ENCODE peak calls at places on chromosomes 4 and X, in four cellular contexts. B is upper lobe of left lung; S is CD8-positive, alpha-beta T cell; H is psoas muscle. R is an unnamed sample. For H3K27me3 and H3K4me1, the result is how much of the 10 kb centered on the place peaks cover.

GRCh38 chrX:7316887-7317286 is 168.9 kb upstream of the PUDP start:
- DNase-seq in B (no peak), H (no peak), S (no peak), R (no peak)

GRCh38 chr4:189021831-189022230 is 882.6 kb downstream of the TRIML1 start:
- DNase-seq in B (no peak), H (no peak), S (no peak), R (no peak)

GRCh38 chr4:184041156-184041555 is 136.0 kb downstream of the STOX2 start:
- DNase-seq in B (no peak), H (no peak), S (no peak), R (no peak)

GRCh38 chrX:47234583-47234982 is 1.8 kb downstream of the USP11 start:
- DNase-seq in S (no peak), H (no peak), B (no peak), R (no peak)

GRCh38 chr4:20684852-20685763 is 15.2 kb upstream of the PACRGL start:
- DNase-seq in B (no peak), S (no peak), H (no peak), R (no peak)

GRCh38 chr4:175560628-175561027 is 251.4 kb downstream of the GPM6A start:
- DNase-seq in B (no peak), H (no peak), S (no peak), R (no peak)

GRCh38 chr4:153520871-153521329 is 54.7 kb downstream of the TMEM131L start:
- DNase-seq in H (no peak), S (no peak), B (no peak), R (no peak)

GRCh38 chr4:38574559-38575333 is 89.3 kb upstream of the KLF3 start:
- DNase-seq in S (no peak), H (peak), B (peak), R (peak)

GRCh38 chr4:87832669-87833068 is at the start of gene MEPE:
- DNase-seq in B (no peak), H (no peak), S (no peak), R (no peak)

GRCh38 chr4:121692261-121692660 is 4.5 kb downstream of the ANXA5 start:
- DNase-seq in B (no peak), S (no peak), H (no peak), R (no peak)

GRCh38 chr4:25308761-25309160 is 3.8 kb upstream of the ZCCHC4 start:
- DNase-seq in B (no peak), H (no peak), S (no peak), R (no peak)

GRCh38 chrX:17025903-17026302 is 79.4 kb downstream of the REPS2 start:
- DNase-seq in H (no peak), S (no peak), B (no peak), R (no peak)
- H3K27me3 ChIP-seq in H (under half), S (under half), B (under half), R (under half)

DNA sequence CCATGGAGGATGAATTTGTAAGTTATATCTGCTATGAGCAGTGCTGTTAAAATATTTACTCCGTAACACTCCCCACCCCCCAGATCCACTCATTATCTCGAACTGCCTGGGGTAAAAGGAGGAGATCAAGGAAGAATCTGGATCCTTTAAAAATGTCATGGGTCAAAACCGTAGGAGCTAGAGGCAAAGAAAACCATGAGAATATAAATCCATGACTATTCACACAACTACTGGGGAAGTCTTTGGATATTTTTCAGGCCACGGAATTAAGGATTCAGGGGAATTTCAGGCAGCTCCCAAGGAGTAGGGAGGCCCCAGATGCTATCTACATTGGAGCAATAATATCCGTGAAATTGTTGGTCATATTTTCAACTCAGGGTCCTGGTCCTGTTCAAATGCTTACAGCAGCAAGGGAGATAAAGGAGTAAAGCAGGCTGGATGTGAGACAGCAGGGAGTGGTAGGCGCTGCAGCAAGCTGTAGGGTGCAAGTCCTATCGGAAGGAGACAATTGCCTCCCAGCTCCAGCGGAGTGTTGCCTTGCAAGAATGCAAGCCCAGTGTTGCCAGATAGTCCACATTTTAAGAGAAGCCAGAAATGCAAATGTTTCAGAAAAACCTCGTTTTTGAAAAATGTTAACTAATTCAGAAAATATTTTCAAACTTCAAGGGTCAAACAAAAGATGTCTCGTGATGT is 116.2 kb upstream of the KIT start:
- DNase-seq in B (no peak), S (no peak), H (no peak), R (no peak)
- TF ChIP-seq CTCF in B (no peak), S (no peak), H (no peak), R (no peak)

DNA sequence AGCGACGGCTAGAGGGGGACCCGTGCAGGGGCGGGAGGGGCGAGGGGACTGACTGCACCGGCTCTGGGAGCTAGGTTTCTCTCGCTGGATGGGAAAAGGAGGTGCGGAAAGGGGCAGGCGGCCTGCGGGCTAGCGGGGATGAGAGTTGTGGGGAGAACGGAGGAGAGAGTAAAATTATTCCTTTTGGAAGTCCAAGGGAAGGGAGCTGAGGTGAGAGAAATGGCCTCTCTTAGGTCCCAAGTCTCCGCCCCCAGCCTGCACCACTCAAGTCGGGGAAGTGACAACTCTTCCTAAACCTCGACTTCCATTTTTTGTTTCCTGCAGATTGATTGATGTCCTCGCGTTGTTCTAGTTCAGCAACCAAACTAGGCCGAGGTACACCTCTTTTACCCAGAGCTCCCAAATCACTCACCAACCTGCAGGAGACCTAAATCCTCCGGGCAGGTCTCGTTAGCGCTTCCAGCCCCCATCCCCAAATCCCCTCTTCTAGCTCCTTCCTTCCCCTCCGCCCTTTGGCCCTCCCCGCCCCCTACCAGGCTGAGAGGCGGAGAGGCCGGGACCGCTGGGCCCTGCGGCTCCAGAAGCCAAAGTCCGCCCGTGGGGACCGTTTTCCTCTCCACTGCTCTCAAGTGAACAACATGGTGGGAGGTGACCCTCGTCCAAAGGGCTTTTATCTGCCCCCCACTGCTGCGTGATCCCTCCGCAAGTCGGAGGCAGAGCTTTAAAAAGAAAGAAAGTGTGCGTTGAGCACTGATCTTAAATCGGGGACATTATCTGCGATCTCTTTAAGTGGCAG is 7.3 kb downstream of the PITX2 start:
- DNase-seq in S (no peak), H (no peak), B (no peak), R (no peak)
- H3K4me1 ChIP-seq in S (under half), H (under half), B (under half), R (under half)

GRCh38 chr4:41865306-41865980 is 69.8 kb upstream of the TMEM33 start:
- DNase-seq in H (peak), B (peak), S (no peak), R (no peak)
- H3K27me3 ChIP-seq in H (under half), B (under half), S (under half), R (under half)

GRCh38 chr4:69830529-69831269 is 29.2 kb downstream of the SULT1E1 start:
- DNase-seq in S (no peak), H (no peak), B (no peak), R (peak)

GRCh38 chr4:69833251-69833650 is 26.7 kb downstream of the SULT1E1 start:
- DNase-seq in S (no peak), B (no peak), H (no peak), R (no peak)

GRCh38 chr4:69831270-69831627 is 28.7 kb downstream of the SULT1E1 start:
- DNase-seq in S (no peak), H (no peak), B (no peak), R (no peak)

GRCh38 chr4:69831646-69832325 is 28.2 kb downstream of the SULT1E1 start:
- DNase-seq in H (no peak), S (no peak), B (no peak), R (peak)

GRCh38 chr4:69832326-69833030 is 27.5 kb downstream of the SULT1E1 start:
- DNase-seq in H (no peak), B (no peak), S (no peak), R (no peak)
- TF ChIP-seq CTCF in H (no peak), B (no peak), S (no peak), R (no peak)

DNA sequence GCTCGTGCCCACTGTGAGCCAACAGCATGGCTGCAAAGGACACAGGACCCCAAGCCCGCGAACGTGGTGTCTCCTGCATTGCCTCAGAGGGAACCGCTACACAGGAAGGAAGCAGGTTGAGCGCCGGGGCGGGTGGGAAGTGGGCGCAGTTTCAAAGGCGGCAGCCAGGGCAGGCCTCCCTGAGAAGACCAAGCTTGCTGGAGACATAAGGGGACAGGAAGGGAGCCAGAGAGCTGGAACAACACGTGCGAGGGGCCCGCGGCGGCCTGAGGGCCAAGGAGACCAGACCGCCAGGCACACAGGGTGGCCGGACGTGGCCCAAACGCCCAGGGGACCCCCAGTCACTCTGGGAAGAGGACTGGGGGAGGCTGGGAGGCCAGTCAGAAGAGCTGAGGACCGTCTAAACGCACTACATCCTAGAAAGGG is 32.0 kb downstream of the CTBP1 start:
- DNase-seq in H (peak), B (peak), S (peak), R (no peak)
- H3K4me1 ChIP-seq in H (under half), B (half or more), S (under half), R (under half)

GRCh38 chrX:79325263-79325958 is 41.7 kb downstream of the ITM2A start:
- DNase-seq in S (peak), B (no peak), H (no peak), R (no peak)
- H3K27me3 ChIP-seq in S (under half), B (under half), H (under half), R (under half)

GRCh38 chr4:144557404-144557803 is 88.6 kb upstream of the HHIP start:
- DNase-seq in B (no peak), S (no peak), H (no peak), R (no peak)

GRCh38 chr4:144565558-144566195 is 80.3 kb upstream of the HHIP start:
- DNase-seq in B (no peak), S (no peak), H (no peak), R (no peak)

GRCh38 chr4:144556636-144557035 is 89.3 kb upstream of the HHIP start:
- DNase-seq in B (no peak), S (no peak), H (no peak), R (no peak)

GRCh38 chr4:144564358-144564757 is 81.6 kb upstream of the HHIP start:
- DNase-seq in H (no peak), S (no peak), B (no peak), R (no peak)

GRCh38 chr4:144562019-144562740 is 83.8 kb upstream of the HHIP start:
- DNase-seq in H (no peak), B (no peak), S (no peak), R (no peak)
- TF ChIP-seq CTCF in H (no peak), B (no peak), S (no peak), R (no peak)

GRCh38 chr4:161238033-161238432 is 925.8 kb downstream of the FSTL5 start:
- DNase-seq in B (no peak), S (no peak), H (no peak), R (no peak)
- H3K4me1 ChIP-seq in B (under half), S (under half), H (under half), R (under half)

R was measured in Peyer's patch.